ENCODE peak calls at places on chromosome 1, in eight cellular contexts. One of them, this sample, is unnamed.

GRCh38 chr1:31170486-31170735 is 69.3 kb downstream of the NKAIN1 start:
- DNase-seq in COR-L47: no peak
- DNase-seq in skeletal muscle cell: no peak
- DNase-seq in stimulated activated CD4-positive, alpha-beta T cell treated with anti-CD3 and anti-CD28 coated beads, Interleukin-4, amount 100 ng/mL, for 48 hours: no peak
- DNase-seq in tibial artery: no peak
- DNase-seq in right lobe of liver: no peak
- DNase-seq in spleen: no peak
- DNase-seq in NCI-H1092: no peak
- DNase-seq in this sample: no peak

GRCh38 chr1:245809361-245809760 is 654.6 kb downstream of the KIF26B start:
- DNase-seq in COR-L47: peak
- DNase-seq in skeletal muscle cell: no peak
- DNase-seq in stimulated activated CD4-positive, alpha-beta T cell treated with anti-CD3 and anti-CD28 coated beads, Interleukin-4, amount 100 ng/mL, for 48 hours: no peak
- DNase-seq in tibial artery: no peak
- DNase-seq in right lobe of liver: no peak
- DNase-seq in spleen: no peak
- DNase-seq in NCI-H1092: no peak
- DNase-seq in this sample: no peak

GRCh38 chr1:2478100-2478499 is 2.0 kb downstream of the PLCH2 start:
- DNase-seq in COR-L47: no peak
- DNase-seq in skeletal muscle cell: no peak
- DNase-seq in stimulated activated CD4-positive, alpha-beta T cell treated with anti-CD3 and anti-CD28 coated beads, Interleukin-4, amount 100 ng/mL, for 48 hours: no peak
- DNase-seq in tibial artery: no peak
- DNase-seq in right lobe of liver: peak
- DNase-seq in spleen: no peak
- DNase-seq in NCI-H1092: no peak
- DNase-seq in this sample: no peak

GRCh38 chr1:66944330-66945274 is 19.8 kb downstream of the MIER1 start:
- DNase-seq in COR-L47: no peak
- DNase-seq in skeletal muscle cell: peak
- DNase-seq in stimulated activated CD4-positive, alpha-beta T cell treated with anti-CD3 and anti-CD28 coated beads, Interleukin-4, amount 100 ng/mL, for 48 hours: no peak
- DNase-seq in tibial artery: peak
- DNase-seq in right lobe of liver: no peak
- DNase-seq in spleen: peak
- DNase-seq in NCI-H1092: no peak
- DNase-seq in this sample: no peak

GRCh38 chr1:20342294-20343148 is 51.8 kb downstream of the VWA5B1 start:
- DNase-seq in COR-L47: no peak
- DNase-seq in skeletal muscle cell: no peak
- DNase-seq in stimulated activated CD4-positive, alpha-beta T cell treated with anti-CD3 and anti-CD28 coated beads, Interleukin-4, amount 100 ng/mL, for 48 hours: no peak
- DNase-seq in tibial artery: no peak
- DNase-seq in right lobe of liver: no peak
- DNase-seq in spleen: peak
- DNase-seq in NCI-H1092: no peak
- DNase-seq in this sample: no peak

GRCh38 chr1:14841951-14842350 is 243.5 kb downstream of the KAZN start:
- DNase-seq in COR-L47: no peak
- DNase-seq in skeletal muscle cell: no peak
- DNase-seq in stimulated activated CD4-positive, alpha-beta T cell treated with anti-CD3 and anti-CD28 coated beads, Interleukin-4, amount 100 ng/mL, for 48 hours: no peak
- DNase-seq in tibial artery: no peak
- DNase-seq in right lobe of liver: no peak
- DNase-seq in spleen: no peak
- DNase-seq in NCI-H1092: no peak
- DNase-seq in this sample: no peak

GRCh38 chr1:20411196-20411980 is 74.6 kb downstream of the CAMK2N1 start:
- DNase-seq in COR-L47: no peak
- DNase-seq in skeletal muscle cell: peak
- DNase-seq in stimulated activated CD4-positive, alpha-beta T cell treated with anti-CD3 and anti-CD28 coated beads, Interleukin-4, amount 100 ng/mL, for 48 hours: no peak
- DNase-seq in tibial artery: peak
- DNase-seq in right lobe of liver: no peak
- DNase-seq in spleen: no peak
- DNase-seq in NCI-H1092: no peak
- DNase-seq in this sample: no peak

GRCh38 chr1:38973659-38974437 is 17.2 kb upstream of the AKIRIN1 start:
- DNase-seq in COR-L47: no peak
- DNase-seq in skeletal muscle cell: no peak
- DNase-seq in stimulated activated CD4-positive, alpha-beta T cell treated with anti-CD3 and anti-CD28 coated beads, Interleukin-4, amount 100 ng/mL, for 48 hours: no peak
- DNase-seq in tibial artery: peak
- DNase-seq in right lobe of liver: no peak
- DNase-seq in spleen: no peak
- DNase-seq in NCI-H1092: no peak
- DNase-seq in this sample: no peak

GRCh38 chr1:161261859-161262225 is 3.3 kb downstream of the PCP4L1 start:
- DNase-seq in COR-L47: no peak
- DNase-seq in skeletal muscle cell: no peak
- DNase-seq in stimulated activated CD4-positive, alpha-beta T cell treated with anti-CD3 and anti-CD28 coated beads, Interleukin-4, amount 100 ng/mL, for 48 hours: no peak
- DNase-seq in tibial artery: no peak
- DNase-seq in right lobe of liver: no peak
- DNase-seq in spleen: no peak
- DNase-seq in NCI-H1092: no peak
- DNase-seq in this sample: no peak

GRCh38 chr1:66217021-66217420 is 316.9 kb upstream of the SGIP1 start:
- DNase-seq in COR-L47: no peak
- DNase-seq in skeletal muscle cell: peak
- DNase-seq in stimulated activated CD4-positive, alpha-beta T cell treated with anti-CD3 and anti-CD28 coated beads, Interleukin-4, amount 100 ng/mL, for 48 hours: no peak
- DNase-seq in tibial artery: no peak
- DNase-seq in right lobe of liver: no peak
- DNase-seq in spleen: no peak
- DNase-seq in NCI-H1092: no peak
- DNase-seq in this sample: no peak

GRCh38 chr1:168561989-168562388 is 14.4 kb upstream of the XCL1 start:
- DNase-seq in COR-L47: no peak
- DNase-seq in skeletal muscle cell: no peak
- DNase-seq in stimulated activated CD4-positive, alpha-beta T cell treated with anti-CD3 and anti-CD28 coated beads, Interleukin-4, amount 100 ng/mL, for 48 hours: no peak
- DNase-seq in tibial artery: no peak
- DNase-seq in right lobe of liver: no peak
- DNase-seq in spleen: no peak
- DNase-seq in NCI-H1092: no peak
- DNase-seq in this sample: no peak